ENCODE peak calls at places on chromosomes 4 and X, in six cellular contexts. G, D, C, R, A and P are unnamed samples.

GRCh38 chr4:153771058-153771457 is 11.2 kb upstream of the RNF175 start:
- DNase-seq in D (no peak), G (peak), R (no peak), A (no peak), C (no peak), P (no peak)

GRCh38 chrX:151151668-151152267 is 24.6 kb upstream of the GPR50 start:
- DNase-seq in R (no peak), G (peak), D (peak), C (peak), A (peak), P (no peak)

GRCh38 chr4:147707892-147708672 is 23.8 kb upstream of the ARHGAP10 start:
- DNase-seq in D (peak), R (no peak), C (peak), A (peak), G (peak), P (no peak)

GRCh38 chr4:29423836-29424721 is 1296.1 kb upstream of the PCDH7 start:
- DNase-seq in R (no peak), G (peak), C (no peak), A (peak), D (no peak), P (no peak)

GRCh38 chrX:123834116-123834515 is 25.7 kb upstream of the XIAP start:
- DNase-seq in R (no peak), C (peak), D (no peak), G (no peak), A (no peak), P (no peak)

GRCh38 chr4:113849771-113850170 is 88.2 kb upstream of the CAMK2D start:
- DNase-seq in A (peak), D (no peak), C (peak), G (peak), R (no peak), P (no peak)

GRCh38 chrX:106999002-106999975 is 723 bp downstream of the MORC4 start:
- DNase-seq in G (peak), R (no peak), D (peak), A (peak), C (peak), P (no peak)

GRCh38 chr4:168942985-168943384 is 67.1 kb downstream of the CBR4 start:
- DNase-seq in C (no peak), G (no peak), A (no peak), D (no peak), R (no peak), P (no peak)